ENCODE peak calls at places on chromosomes 3 and 15, in seven cellular contexts. T is retinal pigment epithelial cell, V is brain microvascular endothelial cell, D is HFF-Myc, Q is neural progenitor cell, O is fibroblast of mammary gland, G is uterus. I is an unnamed sample.
A peak's percentile ranks its signal among the peaks of the same experiment; 100 is the strongest.

GRCh38 chr3:124791639-124792111 is 61.4 kb downstream of the UMPS start:
- DNase-seq in O (peak; percentile 99), Q (no peak), T (no peak), G (peak; percentile 43), V (peak; percentile 97), D (peak; percentile 96), I (peak; percentile 95)

GRCh38 chr15:89673162-89673506 is 6.0 kb downstream of the PLIN1 start:
- DNase-seq in O (no peak), T (no peak), V (no peak), G (no peak), D (no peak), Q (peak; percentile 86), I (no peak)

GRCh38 chr3:123907720-123908119 is 23.6 kb upstream of the MYLK start:
- DNase-seq in G (no peak), V (no peak), Q (no peak), D (no peak), O (no peak), T (no peak), I (no peak)

GRCh38 chr15:25250906-25251622 is 187.8 kb downstream of the UBE3A start:
- DNase-seq in T (no peak), Q (no peak), D (no peak), O (no peak), V (no peak), G (no peak), I (no peak)

GRCh38 chr3:105906834-105907233 is 38.0 kb upstream of the CBLB start:
- DNase-seq in O (peak; percentile 88), Q (no peak), T (no peak), G (peak; percentile 41), D (no peak), V (peak; percentile 29), I (peak; percentile 77)

GRCh38 chr15:77416954-77417353 is 3.0 kb downstream of the PEAK1 start:
- DNase-seq in T (no peak), O (no peak), V (no peak), G (no peak), Q (no peak), D (no peak), I (no peak)

GRCh38 chr15:50168778-50169411 is 13.1 kb upstream of the SLC27A2 start:
- DNase-seq in T (peak; percentile 85), G (no peak), V (no peak), D (no peak), O (no peak), Q (no peak), I (no peak)

GRCh38 chr3:124599779-124600693 is 130.2 kb upstream of the UMPS start:
- DNase-seq in D (no peak), T (no peak), V (peak; percentile 18), O (no peak), Q (no peak), G (no peak), I (no peak)

GRCh38 chr3:155876537-155876936 is 6.1 kb downstream of the GMPS start:
- DNase-seq in T (no peak), V (no peak), D (no peak), G (no peak), O (no peak), Q (no peak), I (no peak)

GRCh38 chr3:168876346-168877035 is 780.8 kb upstream of the GOLIM4 start:
- DNase-seq in G (no peak), O (no peak), V (no peak), D (no peak), Q (no peak), T (no peak), I (no peak)

GRCh38 chr15:65767264-65767595 is 24.9 kb downstream of the DENND4A start:
- DNase-seq in G (no peak), Q (no peak), O (no peak), D (no peak), V (no peak), T (no peak), I (no peak)

GRCh38 chr15:76865548-76865991 is 39.6 kb downstream of the SCAPER start:
- DNase-seq in D (no peak), T (no peak), O (no peak), V (no peak), Q (no peak), G (no peak), I (no peak)

GRCh38 chr15:74332611-74333010 is 34.8 kb downstream of the CYP11A1 start:
- DNase-seq in G (no peak), O (no peak), T (no peak), D (no peak), Q (no peak), V (no peak), I (no peak)

GRCh38 chr3:96776818-96777217 is 37.6 kb upstream of the EPHA6 start:
- DNase-seq in Q (no peak), V (no peak), G (no peak), D (no peak), O (no peak), T (no peak), I (no peak)

GRCh38 chr3:96779810-96780209 is 34.6 kb upstream of the EPHA6 start:
- DNase-seq in O (no peak), G (no peak), T (no peak), D (no peak), V (no peak), Q (no peak), I (no peak)
- TF ChIP-seq CTCF in O (no peak), G (no peak), T (peak; percentile 26), D (no peak), V (no peak), Q (peak; percentile 47), I (no peak)

DNA sequence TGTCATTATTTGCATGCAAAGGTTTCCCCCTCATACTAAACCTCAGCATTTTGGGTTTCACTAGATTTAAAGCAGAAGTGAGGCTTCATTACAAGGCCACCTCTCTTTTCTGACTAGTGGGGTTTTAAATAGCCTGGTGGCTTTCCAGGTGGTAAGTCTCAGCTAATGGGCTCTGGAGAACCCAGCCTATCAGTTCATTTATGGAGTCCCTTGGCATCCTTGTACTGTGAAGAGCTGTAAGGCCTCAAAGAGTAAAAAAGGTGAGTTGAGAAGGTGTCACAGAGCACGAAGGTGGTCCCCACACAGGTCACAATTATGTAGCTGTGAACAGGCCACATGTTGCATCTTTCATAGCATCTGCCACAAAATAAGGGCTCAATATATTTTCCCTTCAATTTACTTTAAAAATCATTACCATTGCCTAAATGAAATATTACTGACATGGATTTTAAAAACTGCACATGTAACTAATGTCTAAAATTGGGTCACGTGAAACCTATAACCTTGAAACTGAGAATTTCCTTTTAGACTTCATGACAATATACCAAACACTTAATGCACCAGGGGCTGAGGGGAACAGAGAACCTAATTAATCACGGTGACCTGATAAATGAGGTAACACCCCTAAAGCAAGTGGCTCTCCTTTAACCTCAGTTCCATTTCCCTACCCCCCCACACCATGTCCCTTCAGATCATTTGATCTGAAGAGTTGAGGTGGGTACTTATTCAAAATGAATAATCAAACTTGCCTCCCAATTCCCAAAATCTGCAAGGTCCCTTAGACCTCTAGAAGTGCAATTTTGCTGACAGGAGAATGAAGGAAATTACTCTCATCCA is 1.3 kb downstream of the NGLY1 start:
- DNase-seq in D (no peak), O (no peak), Q (peak; percentile 4), V (no peak), G (no peak), T (no peak), I (no peak)
- H3K4me3 ChIP-seq in D (peak overlapping the region; percentile 80), O (peak overlapping the region; percentile 82), Q (peak overlapping the region; percentile 93), V (peak overlapping the region; percentile 88), G (peak overlapping the region; percentile 72), T (peak overlapping the region; percentile 84), I (peak overlapping the region; percentile 86)

GRCh38 chr3:23867400-23867799 is 49.4 kb downstream of the NKIRAS1 start:
- DNase-seq in G (no peak), D (no peak), V (no peak), T (no peak), Q (no peak), O (no peak), I (no peak)
- TF ChIP-seq CTCF in G (no peak), D (no peak), V (peak; percentile 30), T (no peak), Q (peak; percentile 17), O (peak; percentile 2), I (no peak)

DNA sequence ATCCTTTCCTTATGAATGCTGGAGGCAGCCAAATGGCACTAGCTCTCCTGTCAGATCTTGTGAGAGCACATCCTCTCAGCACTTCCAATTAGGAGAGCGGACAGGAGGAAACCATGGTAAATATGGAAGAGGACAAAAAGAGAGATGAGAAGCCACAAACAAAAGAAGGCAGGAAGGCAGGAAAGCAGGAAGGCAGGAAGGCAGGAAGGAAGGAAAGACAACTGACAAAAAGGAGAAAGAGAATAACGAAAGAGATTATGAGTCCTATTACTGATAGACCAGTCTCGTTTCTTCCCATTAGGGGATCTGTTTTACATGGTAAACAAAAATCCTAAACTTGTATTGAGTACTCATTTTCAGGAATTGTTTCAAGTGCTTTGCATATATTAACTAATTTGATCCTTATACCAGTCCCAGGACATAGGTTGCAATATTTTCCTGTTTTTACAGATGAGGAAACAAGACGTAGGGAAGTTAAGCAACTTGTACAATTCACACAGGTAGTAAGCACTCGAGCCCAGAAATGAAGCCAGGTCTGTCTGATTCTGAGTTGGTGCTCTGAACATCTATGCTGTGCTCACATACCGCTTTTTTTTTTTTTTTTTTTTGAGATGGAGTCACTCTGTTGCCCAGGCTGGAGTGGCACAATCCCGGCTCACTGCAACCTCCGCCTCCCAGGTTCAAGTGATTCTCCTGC is 4.2 kb downstream of the BCL2A1 start:
- DNase-seq in V (no peak), G (no peak), Q (no peak), D (no peak), T (no peak), O (no peak), I (no peak)
- H3K4me3 ChIP-seq in V (no peak overlapping the region), G (no peak overlapping the region), Q (no peak overlapping the region), D (no peak overlapping the region), T (no peak overlapping the region), O (no peak overlapping the region), I (no peak overlapping the region)

DNA sequence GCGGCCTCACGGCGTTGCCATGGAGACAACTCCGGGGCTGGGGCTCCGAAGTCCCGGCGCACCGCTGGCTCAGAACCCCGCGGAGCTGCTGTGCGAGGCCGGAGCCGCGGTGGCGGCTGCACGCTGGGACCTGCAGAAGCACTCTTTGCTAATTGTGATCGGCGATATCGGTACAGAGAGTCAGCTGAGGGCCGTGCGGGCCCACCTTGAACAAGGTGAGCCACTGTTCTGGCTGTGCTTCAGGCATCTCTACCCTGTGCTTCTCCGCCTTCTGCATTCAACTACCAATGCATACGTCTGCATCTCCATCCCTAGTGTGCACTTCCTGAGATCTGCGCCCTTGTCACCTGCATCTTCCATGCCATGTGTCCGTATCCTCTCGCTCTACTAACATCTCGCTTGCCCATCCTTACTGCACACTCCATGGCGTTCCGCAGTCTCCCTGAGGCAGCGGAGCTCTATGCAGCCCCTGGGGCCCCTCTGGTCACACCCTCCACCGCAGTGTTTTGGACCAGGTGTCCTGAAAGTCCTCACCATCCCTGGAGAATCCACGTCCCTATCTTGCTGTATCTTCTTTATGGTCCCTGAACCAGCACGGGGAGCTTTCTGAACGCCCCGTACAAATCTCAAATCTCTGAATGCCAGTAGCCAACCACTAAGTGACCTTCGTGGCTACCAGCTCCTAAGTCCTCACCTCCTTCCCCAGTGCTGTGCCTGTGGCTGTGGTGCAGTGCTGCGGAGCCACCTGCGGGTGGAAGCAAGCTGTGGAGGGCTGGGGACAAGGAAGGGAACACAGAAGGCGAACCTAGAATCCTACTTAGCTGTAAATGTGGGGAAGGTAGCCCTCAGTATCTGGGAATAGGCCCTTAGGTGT is 6.2 kb upstream of the MAP1A start:
- DNase-seq in D (no peak), G (no peak), V (no peak), T (no peak), Q (peak; percentile 61), O (no peak), I (no peak)
- TF ChIP-seq CTCF in D (peak; percentile 34), G (no peak), V (peak; percentile 56), T (peak; percentile 44), Q (peak; percentile 38), O (peak; percentile 19), I (peak; percentile 48)